ENCODE peak calls at places on chromosomes 1 and 21, in ten cellular contexts. One of them, this sample, is unnamed.

GRCh38 chr1:53348491-53349368 is 20.9 kb upstream of the LRP8 start:
- DNase-seq in kidney epithelial cell: no peak
- DNase-seq in globus pallidus: no peak
- DNase-seq in NCI-H69: peak; percentile 7
- DNase-seq in left kidney: peak; percentile 56
- DNase-seq in breast epithelium: peak; percentile 40
- DNase-seq in iris pigment epithelial cell: no peak
- DNase-seq in EL: no peak
- DNase-seq in H54: no peak
- DNase-seq in IMR-90: no peak
- DNase-seq in this sample: no peak

GRCh38 chr1:158864595-158864994 is 33.4 kb downstream of the MNDA start:
- DNase-seq in iris pigment epithelial cell: no peak
- DNase-seq in globus pallidus: no peak
- DNase-seq in IMR-90: no peak
- DNase-seq in breast epithelium: no peak
- DNase-seq in H54: no peak
- DNase-seq in EL: no peak
- DNase-seq in left kidney: no peak
- DNase-seq in kidney epithelial cell: no peak
- DNase-seq in NCI-H69: no peak
- DNase-seq in this sample: no peak

GRCh38 chr21:29232601-29233541 is 65.9 kb upstream of the BACH1 start:
- DNase-seq in globus pallidus: no peak
- DNase-seq in NCI-H69: peak; percentile 74
- DNase-seq in left kidney: no peak
- DNase-seq in kidney epithelial cell: peak; percentile 38
- DNase-seq in iris pigment epithelial cell: peak; percentile 82
- DNase-seq in EL: peak; percentile 92
- DNase-seq in breast epithelium: no peak
- DNase-seq in IMR-90: peak; percentile 55
- DNase-seq in H54: no peak
- DNase-seq in this sample: peak; percentile 37

GRCh38 chr1:26378088-26378878 is 5.7 kb upstream of the ZNF683 start:
- DNase-seq in H54: peak; percentile 52
- DNase-seq in EL: peak; percentile 98
- DNase-seq in iris pigment epithelial cell: peak; percentile 98
- DNase-seq in kidney epithelial cell: peak; percentile 77
- DNase-seq in left kidney: no peak
- DNase-seq in NCI-H69: no peak
- DNase-seq in breast epithelium: no peak
- DNase-seq in IMR-90: peak; percentile 98
- DNase-seq in globus pallidus: no peak
- DNase-seq in this sample: no peak

GRCh38 chr1:243315933-243316332 is 60.1 kb downstream of the SDCCAG8 start:
- DNase-seq in globus pallidus: no peak
- DNase-seq in left kidney: no peak
- DNase-seq in NCI-H69: no peak
- DNase-seq in iris pigment epithelial cell: peak; percentile 23
- DNase-seq in IMR-90: no peak
- DNase-seq in breast epithelium: no peak
- DNase-seq in kidney epithelial cell: no peak
- DNase-seq in EL: no peak
- DNase-seq in H54: no peak
- DNase-seq in this sample: no peak

GRCh38 chr1:2610036-2610720 is 22.6 kb downstream of the MMEL1 start:
- DNase-seq in IMR-90: no peak
- DNase-seq in iris pigment epithelial cell: no peak
- DNase-seq in breast epithelium: peak; percentile 34
- DNase-seq in left kidney: no peak
- DNase-seq in kidney epithelial cell: no peak
- DNase-seq in H54: no peak
- DNase-seq in EL: no peak
- DNase-seq in NCI-H69: peak; percentile 86
- DNase-seq in globus pallidus: no peak
- DNase-seq in this sample: no peak

GRCh38 chr1:63199666-63200065 is 122.7 kb upstream of the FOXD3 start:
- DNase-seq in EL: no peak
- DNase-seq in left kidney: peak; percentile 13
- DNase-seq in iris pigment epithelial cell: no peak
- DNase-seq in kidney epithelial cell: no peak
- DNase-seq in globus pallidus: no peak
- DNase-seq in IMR-90: no peak
- DNase-seq in breast epithelium: no peak
- DNase-seq in NCI-H69: no peak
- DNase-seq in H54: no peak
- DNase-seq in this sample: no peak

GRCh38 chr1:81113688-81114087 is 687.0 kb upstream of the ADGRL2 start:
- DNase-seq in EL: peak; percentile 9
- DNase-seq in IMR-90: peak; percentile 31
- DNase-seq in iris pigment epithelial cell: peak; percentile 47
- DNase-seq in NCI-H69: no peak
- DNase-seq in H54: no peak
- DNase-seq in breast epithelium: no peak
- DNase-seq in globus pallidus: no peak
- DNase-seq in kidney epithelial cell: no peak
- DNase-seq in left kidney: no peak
- DNase-seq in this sample: no peak

GRCh38 chr1:166902279-166902678 is 26.2 kb upstream of the TADA1 start:
- DNase-seq in kidney epithelial cell: no peak
- DNase-seq in iris pigment epithelial cell: peak; percentile 54
- DNase-seq in NCI-H69: peak; percentile 7
- DNase-seq in IMR-90: peak; percentile 38
- DNase-seq in left kidney: no peak
- DNase-seq in globus pallidus: no peak
- DNase-seq in H54: no peak
- DNase-seq in EL: peak; percentile 35
- DNase-seq in breast epithelium: no peak
- DNase-seq in this sample: no peak

GRCh38 chr1:101066260-101066936 is 40.8 kb upstream of the DPH5 start:
- DNase-seq in NCI-H69: no peak
- DNase-seq in EL: no peak
- DNase-seq in kidney epithelial cell: no peak
- DNase-seq in IMR-90: no peak
- DNase-seq in left kidney: no peak
- DNase-seq in breast epithelium: no peak
- DNase-seq in iris pigment epithelial cell: no peak
- DNase-seq in H54: no peak
- DNase-seq in globus pallidus: no peak
- DNase-seq in this sample: no peak

GRCh38 chr1:186311375-186312051 is 63.5 kb downstream of the TPR start:
- DNase-seq in H54: no peak
- DNase-seq in EL: no peak
- DNase-seq in globus pallidus: no peak
- DNase-seq in breast epithelium: no peak
- DNase-seq in IMR-90: no peak
- DNase-seq in kidney epithelial cell: no peak
- DNase-seq in left kidney: no peak
- DNase-seq in NCI-H69: no peak
- DNase-seq in iris pigment epithelial cell: no peak
- DNase-seq in this sample: no peak

GRCh38 chr1:228336308-228337030 is 70.2 kb downstream of the TRIM11 start:
- DNase-seq in H54: peak; percentile 76
- DNase-seq in left kidney: no peak
- DNase-seq in EL: peak; percentile 10
- DNase-seq in iris pigment epithelial cell: peak; percentile 9
- DNase-seq in NCI-H69: no peak
- DNase-seq in IMR-90: peak; percentile 49
- DNase-seq in globus pallidus: no peak
- DNase-seq in breast epithelium: peak; percentile 37
- DNase-seq in kidney epithelial cell: no peak
- DNase-seq in this sample: no peak

GRCh38 chr21:44711327-44712202 is at the start of gene TSPEAR:
- DNase-seq in EL: no peak
- DNase-seq in globus pallidus: no peak
- DNase-seq in left kidney: peak; percentile 64
- DNase-seq in breast epithelium: peak; percentile 50
- DNase-seq in iris pigment epithelial cell: no peak
- DNase-seq in H54: no peak
- DNase-seq in NCI-H69: peak; percentile 85
- DNase-seq in IMR-90: no peak
- DNase-seq in kidney epithelial cell: no peak
- DNase-seq in this sample: no peak

GRCh38 chr1:65992160-65993046 is 199.7 kb downstream of the PDE4B start:
- DNase-seq in iris pigment epithelial cell: no peak
- DNase-seq in EL: no peak
- DNase-seq in NCI-H69: no peak
- DNase-seq in H54: no peak
- DNase-seq in left kidney: peak; percentile 10
- DNase-seq in IMR-90: no peak
- DNase-seq in globus pallidus: peak; percentile 95
- DNase-seq in kidney epithelial cell: no peak
- DNase-seq in breast epithelium: no peak
- DNase-seq in this sample: peak; percentile 98

This sample was measured in pons.